ENCODE peak calls at places on chromosomes 3 and 15, in ten cellular contexts. N, C, U, F, H, L, V, J, E and I are unnamed samples.

GRCh38 chr3:126113733-126114132 is 29.8 kb upstream of the SLC41A3 start:
- DNase-seq in L (no peak), N (no peak), V (no peak), F (no peak), C (no peak), H (no peak), U (no peak), E (peak; percentile 58), J (no peak), I (no peak)

GRCh38 chr3:135806342-135806741 is 159.2 kb upstream of the PPP2R3A start:
- DNase-seq in F (no peak), J (no peak), L (no peak), C (no peak), N (no peak), E (peak; percentile 36), H (no peak), V (no peak), U (no peak), I (no peak)

GRCh38 chr15:82646250-82647044 is 716 bp downstream of the CPEB1 start:
- DNase-seq in F (no peak), U (no peak), L (no peak), V (no peak), J (no peak), N (no peak), H (peak; percentile 60), E (peak; percentile 85), C (no peak), I (no peak)

GRCh38 chr15:68017221-68017620 is 36.9 kb upstream of the PIAS1 start:
- DNase-seq in H (no peak), E (no peak), L (no peak), N (no peak), U (no peak), J (no peak), V (no peak), F (no peak), C (no peak), I (no peak)

GRCh38 chr3:24393316-24393715 is 101.3 kb downstream of the THRB start:
- DNase-seq in J (no peak), F (no peak), C (no peak), L (no peak), E (no peak), V (no peak), H (no peak), U (no peak), N (no peak), I (no peak)

GRCh38 chr15:38254065-38254883 is 1.6 kb downstream of the SPRED1 start:
- DNase-seq in L (peak; percentile 5), U (peak; percentile 84), N (peak; percentile 38), V (no peak), F (no peak), J (peak; percentile 20), E (no peak), C (peak; percentile 76), H (no peak), I (peak; percentile 69)

GRCh38 chr15:89003865-89004725 is 84.2 kb upstream of the ABHD2 start:
- DNase-seq in J (no peak), U (peak; percentile 29), L (no peak), V (no peak), E (peak; percentile 89), H (no peak), C (peak; percentile 70), F (no peak), N (no peak), I (peak; percentile 52)

GRCh38 chr3:187150599-187150998 is 11.3 kb upstream of the RPL39L start:
- DNase-seq in J (no peak), C (no peak), E (peak; percentile 58), U (peak; percentile 10), H (peak; percentile 84), L (peak; percentile 50), N (peak; percentile 65), V (no peak), F (no peak), I (peak; percentile 46)

GRCh38 chr3:184604039-184604955 is 42.7 kb downstream of the EPHB3 start:
- DNase-seq in N (no peak), H (no peak), F (peak; percentile 53), U (no peak), C (no peak), J (no peak), V (no peak), L (no peak), E (peak; percentile 94), I (no peak)

GRCh38 chr3:124209426-124209825 is 217.5 kb upstream of the ROPN1 start:
- DNase-seq in C (no peak), V (no peak), U (no peak), J (no peak), F (no peak), H (no peak), E (no peak), N (no peak), L (no peak), I (peak; percentile 33)

GRCh38 chr3:126468028-126468891 is 7.4 kb downstream of the ZXDC start:
- DNase-seq in F (no peak), L (no peak), E (no peak), N (no peak), J (no peak), C (peak; percentile 62), U (peak; percentile 34), V (no peak), H (no peak), I (no peak)

GRCh38 chr3:185283374-185283935 is 29.6 kb upstream of the EHHADH start:
- DNase-seq in V (no peak), U (peak; percentile 48), N (no peak), H (no peak), L (no peak), C (peak; percentile 20), E (no peak), F (no peak), J (no peak), I (peak; percentile 34)

GRCh38 chr3:101963902-101964362 is 114.6 kb downstream of the NFKBIZ start:
- DNase-seq in C (peak; percentile 88), N (no peak), H (peak; percentile 66), F (no peak), J (no peak), V (no peak), E (no peak), U (peak; percentile 86), L (no peak), I (peak; percentile 82)

GRCh38 chr15:79881254-79881653 is 15.6 kb downstream of the MTHFS start:
- DNase-seq in U (no peak), F (no peak), J (no peak), N (no peak), L (no peak), C (no peak), H (no peak), E (no peak), V (no peak), I (no peak)

GRCh38 chr3:3189102-3189727 is 9.7 kb upstream of the CRBN start:
- DNase-seq in N (no peak), E (no peak), F (no peak), H (no peak), L (no peak), V (no peak), C (peak; percentile 36), U (no peak), J (no peak), I (peak; percentile 47)

GRCh38 chr3:70090322-70090913 is 90.9 kb downstream of the SAMMSON start:
- DNase-seq in E (peak; percentile 61), J (peak; percentile 20), H (no peak), V (no peak), N (no peak), F (no peak), U (peak; percentile 24), C (peak; percentile 36), L (no peak), I (no peak)

GRCh38 chr3:194397757-194398312 is 1.2 kb downstream of the GP5 start:
- DNase-seq in U (peak; percentile 8), N (peak; percentile 47), H (peak; percentile 72), V (no peak), E (peak; percentile 67), J (no peak), L (no peak), F (no peak), C (no peak), I (no peak)

GRCh38 chr3:11689749-11690148 is 46.0 kb upstream of the VGLL4 start:
- DNase-seq in V (no peak), H (no peak), C (no peak), N (no peak), F (no peak), J (no peak), L (no peak), E (no peak), U (no peak), I (no peak)

GRCh38 chr3:197083486-197083885 is 53.9 kb upstream of the MELTF start:
- DNase-seq in F (no peak), E (no peak), C (peak; percentile 87), H (no peak), N (no peak), J (no peak), V (no peak), U (peak; percentile 90), L (no peak), I (peak; percentile 90)